ENCODE peak calls at places on chromosomes 12 and 14, in five cellular contexts. One of them, this sample, is unnamed.

GRCh38 chr12:43063642-43064041 is 474.1 kb upstream of the PRICKLE1 start:
- DNase-seq in AG09319: peak
- DNase-seq in endothelial cell of umbilical vein: no peak
- DNase-seq in stomach: no peak
- DNase-seq in H9: no peak
- DNase-seq in this sample: no peak

GRCh38 chr12:10974965-10975364 is 11.7 kb downstream of the TAS2R50 start:
- DNase-seq in AG09319: no peak
- DNase-seq in endothelial cell of umbilical vein: no peak
- DNase-seq in stomach: no peak
- DNase-seq in H9: no peak
- DNase-seq in this sample: no peak

GRCh38 chr14:56342419-56342901 is 224.2 kb downstream of the PELI2 start:
- DNase-seq in AG09319: no peak
- DNase-seq in endothelial cell of umbilical vein: peak
- DNase-seq in stomach: no peak
- DNase-seq in H9: no peak
- DNase-seq in this sample: no peak

GRCh38 chr14:101705733-101706508 is 55.6 kb upstream of the PPP2R5C start:
- DNase-seq in AG09319: no peak
- DNase-seq in endothelial cell of umbilical vein: no peak
- DNase-seq in stomach: peak
- DNase-seq in H9: peak
- DNase-seq in this sample: no peak

GRCh38 chr14:89399594-89400068 is 17.4 kb downstream of the FOXN3 start:
- DNase-seq in AG09319: peak
- DNase-seq in endothelial cell of umbilical vein: peak
- DNase-seq in stomach: no peak
- DNase-seq in H9: peak
- DNase-seq in this sample: no peak

GRCh38 chr14:24095196-24096068 is 1.3 kb downstream of the PCK2 start:
- DNase-seq in AG09319: peak
- DNase-seq in endothelial cell of umbilical vein: peak
- DNase-seq in stomach: no peak
- DNase-seq in H9: peak
- DNase-seq in this sample: peak

GRCh38 chr14:69043007-69043444 is 63.9 kb upstream of the ACTN1 start:
- DNase-seq in AG09319: no peak
- DNase-seq in endothelial cell of umbilical vein: no peak
- DNase-seq in stomach: peak
- DNase-seq in H9: no peak
- DNase-seq in this sample: peak

GRCh38 chr12:15575797-15576560 is 213.2 kb downstream of the EPS8 start:
- DNase-seq in AG09319: no peak
- DNase-seq in endothelial cell of umbilical vein: peak
- DNase-seq in stomach: no peak
- DNase-seq in H9: no peak
- DNase-seq in this sample: no peak

GRCh38 chr12:112906712-112907414 is at the start of gene OAS1:
- DNase-seq in AG09319: no peak
- DNase-seq in endothelial cell of umbilical vein: peak
- DNase-seq in stomach: peak
- DNase-seq in H9: no peak
- DNase-seq in this sample: peak

GRCh38 chr12:544142-544541 is 84.4 kb downstream of the B4GALNT3 start:
- DNase-seq in AG09319: no peak
- DNase-seq in endothelial cell of umbilical vein: no peak
- DNase-seq in stomach: no peak
- DNase-seq in H9: no peak
- DNase-seq in this sample: no peak

GRCh38 chr12:542290-543113 is 82.8 kb downstream of the B4GALNT3 start:
- DNase-seq in AG09319: no peak
- DNase-seq in endothelial cell of umbilical vein: no peak
- DNase-seq in stomach: no peak
- DNase-seq in H9: no peak
- DNase-seq in this sample: no peak

GRCh38 chr12:543114-543451 is 83.3 kb downstream of the B4GALNT3 start:
- DNase-seq in AG09319: no peak
- DNase-seq in endothelial cell of umbilical vein: no peak
- DNase-seq in stomach: no peak
- DNase-seq in H9: no peak
- DNase-seq in this sample: no peak

GRCh38 chr12:539540-540310 is 80.0 kb downstream of the B4GALNT3 start:
- DNase-seq in AG09319: no peak
- DNase-seq in endothelial cell of umbilical vein: no peak
- DNase-seq in stomach: no peak
- DNase-seq in H9: no peak
- DNase-seq in this sample: no peak

GRCh38 chr12:541676-542289 is 82.0 kb downstream of the B4GALNT3 start:
- DNase-seq in AG09319: no peak
- DNase-seq in endothelial cell of umbilical vein: no peak
- DNase-seq in stomach: no peak
- DNase-seq in H9: no peak
- DNase-seq in this sample: peak
- TF ChIP-seq CTCF in AG09319: no peak
- TF ChIP-seq CTCF in endothelial cell of umbilical vein: no peak
- TF ChIP-seq CTCF in stomach: no peak
- TF ChIP-seq CTCF in H9: no peak
- TF ChIP-seq CTCF in this sample: no peak

DNA sequence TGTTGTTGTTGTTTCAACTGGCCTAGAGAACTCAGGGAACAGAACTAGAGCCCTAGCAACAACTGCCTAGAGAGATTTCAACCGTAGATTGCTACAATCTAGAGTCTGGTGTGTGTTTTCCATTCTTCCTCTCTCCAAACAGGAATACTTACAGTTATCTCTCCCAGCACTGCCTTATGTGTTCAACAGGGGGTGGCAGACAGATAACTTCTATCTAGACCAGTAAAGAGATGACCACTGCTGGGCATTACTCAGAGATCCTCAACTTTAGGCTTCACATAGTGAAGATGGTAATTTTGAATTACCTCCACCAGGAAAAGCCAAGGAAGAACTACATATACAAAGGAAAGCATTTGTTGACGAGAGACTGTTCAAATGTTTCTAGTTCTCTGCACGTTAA is 4.8 kb downstream of the TXNDC16 start:
- DNase-seq in AG09319: no peak
- DNase-seq in endothelial cell of umbilical vein: no peak
- DNase-seq in stomach: no peak
- DNase-seq in H9: no peak
- DNase-seq in this sample: no peak
- TF ChIP-seq CTCF in AG09319: no peak
- TF ChIP-seq CTCF in endothelial cell of umbilical vein: no peak
- TF ChIP-seq CTCF in stomach: no peak
- TF ChIP-seq CTCF in H9: peak
- TF ChIP-seq CTCF in this sample: no peak

DNA sequence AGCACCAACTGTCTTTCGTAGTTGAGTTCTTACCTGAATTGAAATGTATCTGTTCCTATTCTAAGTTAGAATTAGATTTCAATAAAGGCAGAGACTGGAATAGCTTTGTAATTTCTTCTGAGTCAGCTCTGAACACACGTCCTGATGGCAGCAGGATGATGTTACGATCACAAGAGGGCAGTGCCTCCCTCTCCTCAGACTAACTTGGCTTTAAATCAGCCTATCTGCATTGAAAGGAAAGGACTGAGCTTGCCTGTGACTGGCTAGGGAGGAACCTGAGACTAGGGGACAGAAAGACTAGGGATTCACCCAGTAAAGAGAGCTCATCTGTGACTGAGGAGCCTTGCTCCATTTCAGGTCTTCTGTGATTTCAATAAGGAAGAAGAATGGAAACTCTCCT is 323.7 kb upstream of the OR4E1 start:
- DNase-seq in AG09319: no peak
- DNase-seq in endothelial cell of umbilical vein: peak
- DNase-seq in stomach: no peak
- DNase-seq in H9: peak
- DNase-seq in this sample: no peak
- TF ChIP-seq CTCF in AG09319: no peak
- TF ChIP-seq CTCF in endothelial cell of umbilical vein: peak
- TF ChIP-seq CTCF in stomach: no peak
- TF ChIP-seq CTCF in H9: peak
- TF ChIP-seq CTCF in this sample: no peak

DNA sequence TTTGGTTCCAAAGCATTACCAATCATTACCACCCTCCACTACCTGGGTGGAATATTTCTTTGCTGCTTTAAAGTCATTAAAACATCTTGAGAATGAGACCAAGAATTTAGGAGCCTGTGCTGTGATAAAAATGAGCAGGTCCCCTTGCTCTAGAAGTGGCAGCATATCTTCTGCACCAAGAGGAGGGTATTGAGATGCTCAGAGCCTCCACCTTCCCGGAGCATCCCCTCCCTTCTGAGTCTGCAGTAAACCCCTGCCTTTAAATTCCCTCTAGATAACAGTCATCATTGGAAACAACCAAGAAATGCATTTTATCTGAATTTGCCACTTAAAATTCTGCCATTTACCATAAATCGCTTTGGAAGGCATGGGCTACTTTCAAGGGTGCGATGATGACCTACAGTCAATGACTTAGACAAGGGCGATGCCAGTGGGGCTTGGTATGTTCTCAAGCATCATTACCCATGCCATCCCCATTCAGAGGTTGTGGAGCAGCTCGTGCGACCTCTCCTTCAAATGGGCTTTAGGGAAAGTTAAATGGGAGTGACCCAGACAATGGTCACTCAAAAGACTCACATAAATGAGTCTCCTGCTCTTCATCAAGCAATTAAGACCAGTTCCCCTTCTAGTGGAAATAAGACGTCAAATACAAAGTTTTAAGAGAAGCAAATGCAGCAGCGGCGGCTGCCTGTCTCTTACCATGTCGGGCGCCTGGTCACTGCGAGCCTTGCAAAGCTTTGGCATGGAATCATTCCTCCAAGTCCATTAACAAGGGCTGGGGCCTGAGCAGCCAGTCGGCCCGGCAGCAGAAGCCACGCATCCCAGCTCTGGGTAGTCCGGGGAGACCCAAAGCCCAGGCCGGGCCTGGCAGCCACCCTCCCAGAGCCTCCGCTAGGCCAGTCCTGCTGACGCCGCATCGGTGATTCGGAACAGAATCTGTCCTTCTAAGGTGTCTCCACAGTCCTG is 334.5 kb downstream of the TMEM121 start:
- DNase-seq in AG09319: no peak
- DNase-seq in endothelial cell of umbilical vein: no peak
- DNase-seq in stomach: peak
- DNase-seq in H9: no peak
- DNase-seq in this sample: peak
- TF ChIP-seq CTCF in AG09319: no peak
- TF ChIP-seq CTCF in endothelial cell of umbilical vein: no peak
- TF ChIP-seq CTCF in stomach: no peak
- TF ChIP-seq CTCF in H9: no peak
- TF ChIP-seq CTCF in this sample: no peak

DNA sequence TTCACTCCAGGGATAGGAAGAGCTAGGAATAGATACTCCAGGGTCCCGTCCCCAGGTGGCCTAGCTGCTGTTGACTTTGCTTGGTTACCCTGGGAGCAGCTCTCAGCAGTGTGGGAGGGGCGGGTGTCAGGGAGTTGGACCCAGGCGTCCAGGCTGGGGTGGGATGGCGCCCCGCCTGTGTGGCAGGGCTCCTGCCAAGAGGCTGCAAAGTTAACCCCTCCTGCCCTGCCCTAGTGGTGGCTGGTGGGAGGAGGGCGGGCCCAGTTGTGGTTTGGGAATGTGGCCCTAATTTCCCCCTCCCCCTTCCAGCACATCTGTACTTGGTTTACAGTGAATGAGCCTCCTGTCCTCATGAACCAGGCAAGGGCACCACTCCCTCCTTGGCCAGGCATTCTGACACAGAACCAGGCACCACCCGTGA is 1.7 kb upstream of the RARG start:
- DNase-seq in AG09319: no peak
- DNase-seq in endothelial cell of umbilical vein: no peak
- DNase-seq in stomach: no peak
- DNase-seq in H9: peak
- DNase-seq in this sample: no peak
- TF ChIP-seq CTCF in AG09319: peak
- TF ChIP-seq CTCF in endothelial cell of umbilical vein: no peak
- TF ChIP-seq CTCF in stomach: no peak
- TF ChIP-seq CTCF in H9: peak
- TF ChIP-seq CTCF in this sample: no peak

DNA sequence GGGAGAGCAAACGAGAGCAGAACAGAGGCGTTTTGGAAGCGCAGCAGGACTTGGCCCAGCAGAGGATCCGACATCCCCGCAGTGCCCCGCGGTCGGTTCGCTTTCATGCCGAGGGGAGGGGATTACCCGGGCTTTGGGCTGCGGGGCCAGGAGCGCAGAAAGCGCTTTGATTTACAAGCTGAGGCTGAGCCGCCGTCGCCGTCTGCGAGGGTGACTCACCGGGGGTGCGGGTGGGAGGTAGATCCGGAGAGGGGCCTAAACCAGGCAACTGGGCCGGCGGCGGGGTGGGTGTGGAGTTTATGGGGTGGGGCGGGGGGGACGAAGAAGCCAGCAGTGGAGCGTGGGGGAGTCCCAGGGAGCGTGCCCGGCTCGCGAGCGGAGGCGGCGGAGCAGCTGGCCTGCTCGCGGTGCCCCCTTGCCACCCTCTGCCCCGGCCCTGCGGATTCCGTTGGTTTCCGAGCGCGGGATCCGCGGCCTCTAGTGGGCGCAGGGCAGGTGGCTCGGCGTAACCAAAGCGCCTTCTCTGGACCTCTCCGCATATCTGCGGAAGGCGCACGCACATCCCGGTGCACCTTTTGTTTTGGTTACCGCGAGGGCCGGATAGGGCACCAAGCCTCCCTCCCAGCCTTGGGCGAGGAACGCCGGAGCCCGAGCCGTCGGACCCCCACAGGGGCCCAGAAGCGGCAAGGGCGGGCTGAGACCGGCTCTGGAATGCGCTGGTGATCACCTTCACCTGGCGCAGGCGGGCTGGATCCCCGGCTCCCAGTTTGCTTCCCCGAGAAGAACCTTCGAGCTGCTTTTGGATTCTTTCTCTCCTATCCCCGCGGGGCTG is 2.6 kb downstream of the SIX4 start:
- DNase-seq in AG09319: no peak
- DNase-seq in endothelial cell of umbilical vein: peak
- DNase-seq in stomach: peak
- DNase-seq in H9: peak
- DNase-seq in this sample: peak
- TF ChIP-seq CTCF in AG09319: peak
- TF ChIP-seq CTCF in endothelial cell of umbilical vein: peak
- TF ChIP-seq CTCF in stomach: no peak
- TF ChIP-seq CTCF in H9: peak
- TF ChIP-seq CTCF in this sample: no peak

DNA sequence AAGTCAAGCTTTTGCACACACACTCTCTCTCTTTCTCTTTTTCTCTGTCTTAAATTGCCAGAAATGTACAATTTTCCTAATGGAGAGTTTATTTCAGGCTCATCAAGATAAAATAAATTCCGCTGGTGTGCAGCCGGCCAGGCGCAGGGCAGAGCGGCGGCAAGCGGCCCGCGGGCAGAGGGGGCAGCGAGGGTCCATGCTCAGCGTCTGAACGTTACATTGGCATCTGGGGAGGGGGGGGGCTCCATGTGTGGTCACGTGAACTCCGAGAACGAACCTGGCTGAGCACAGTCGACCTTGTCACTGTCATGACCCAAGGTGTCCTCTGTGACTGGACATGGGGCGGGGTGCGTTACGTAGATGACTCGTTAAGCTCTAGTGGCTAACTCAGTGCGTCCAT is 23.8 kb upstream of the FZD10 start:
- DNase-seq in AG09319: no peak
- DNase-seq in endothelial cell of umbilical vein: no peak
- DNase-seq in stomach: no peak
- DNase-seq in H9: no peak
- DNase-seq in this sample: no peak
- TF ChIP-seq CTCF in AG09319: no peak
- TF ChIP-seq CTCF in endothelial cell of umbilical vein: no peak
- TF ChIP-seq CTCF in stomach: no peak
- TF ChIP-seq CTCF in H9: no peak
- TF ChIP-seq CTCF in this sample: no peak